ENCODE peak calls at places on chromosomes 3 and 15, in six cellular contexts. Z, D, P, H, C and R are unnamed samples.

GRCh38 chr3:100020876-100021644 is 93.2 kb downstream of the FILIP1L start:
- DNase-seq in H (no peak), D (no peak), Z (no peak), P (no peak), C (no peak), R (no peak)

GRCh38 chr3:10926831-10927521 is 65.6 kb upstream of the SLC6A1 start:
- DNase-seq in Z (no peak), C (no peak), H (no peak), D (no peak), P (no peak), R (no peak)

GRCh38 chr3:79555655-79556054 is 212.1 kb downstream of the ROBO1 start:
- DNase-seq in H (no peak), Z (no peak), C (no peak), P (no peak), D (no peak), R (no peak)

GRCh38 chr15:77474310-77474986 is 53.8 kb downstream of the HMG20A start:
- DNase-seq in D (no peak), C (no peak), H (no peak), Z (no peak), P (peak), R (no peak)

GRCh38 chr3:134197681-134198261 is 52.9 kb downstream of the RYK start:
- DNase-seq in D (peak), P (no peak), H (no peak), C (no peak), Z (peak), R (peak)

GRCh38 chr3:193788189-193788946 is 195.4 kb downstream of the OPA1 start:
- DNase-seq in C (peak), P (peak), H (no peak), Z (peak), D (peak), R (peak)

GRCh38 chr15:76448755-76449154 is 112.2 kb downstream of the ISL2 start:
- DNase-seq in P (no peak), D (no peak), Z (no peak), H (no peak), C (no peak), R (no peak)

GRCh38 chr15:64430000-64430735 is 30.2 kb upstream of the ZNF609 start:
- DNase-seq in D (no peak), Z (peak), H (peak), P (peak), C (no peak), R (peak)

GRCh38 chr3:175075269-175075668 is 216.1 kb downstream of the NAALADL2 start:
- DNase-seq in C (no peak), D (no peak), Z (no peak), P (no peak), H (no peak), R (peak)

GRCh38 chr3:88657459-88657858 is 450.0 kb upstream of the EPHA3 start:
- DNase-seq in D (no peak), H (no peak), P (no peak), C (no peak), Z (no peak), R (no peak)

GRCh38 chr15:72315706-72316370 is 4.1 kb downstream of the CELF6 start:
- DNase-seq in Z (no peak), H (no peak), D (no peak), P (no peak), C (no peak), R (no peak)